ENCODE peak calls at places on chromosomes 12 and 14, in eight cellular contexts. K, E, Y, O, V, N, I and F are unnamed samples.

GRCh38 chr14:67722293-67722692 is 20.6 kb downstream of the RDH12 start:
- DNase-seq in N (peak), I (peak), E (peak), Y (no peak), O (peak), V (no peak), K (no peak), F (no peak)

GRCh38 chr12:91327889-91328288 is 145.3 kb upstream of the DCN start:
- DNase-seq in I (no peak), V (no peak), K (no peak), E (no peak), O (no peak), Y (no peak), N (peak), F (no peak)

GRCh38 chr14:68677476-68677875 is 115.4 kb downstream of the ZFP36L1 start:
- DNase-seq in N (peak), Y (no peak), E (no peak), V (no peak), K (no peak), O (no peak), I (peak), F (no peak)

GRCh38 chr12:13071305-13072280 is 27.4 kb downstream of the FAM234B start:
- DNase-seq in N (no peak), I (no peak), K (no peak), O (no peak), Y (no peak), V (no peak), E (peak), F (no peak)

GRCh38 chr12:4819654-4820053 is 90.1 kb upstream of the KCNA1 start:
- DNase-seq in N (peak), V (no peak), K (no peak), I (no peak), Y (no peak), E (no peak), O (no peak), F (no peak)

GRCh38 chr12:53231859-53232640 is at the start of gene RARG:
- DNase-seq in V (peak), N (peak), E (peak), K (no peak), O (peak), I (peak), Y (peak), F (no peak)

GRCh38 chr14:49405291-49405690 is 180.9 kb downstream of the RPS29 start:
- DNase-seq in N (peak), V (no peak), Y (no peak), E (no peak), O (no peak), K (no peak), I (no peak), F (no peak)

GRCh38 chr14:62691613-62692489 is 353.4 kb downstream of the KCNH5 start:
- DNase-seq in I (no peak), V (peak), N (peak), E (peak), O (no peak), Y (peak), K (no peak), F (no peak)

GRCh38 chr14:99855271-99855670 is 62.1 kb downstream of the EML1 start:
- DNase-seq in I (no peak), Y (no peak), N (no peak), E (no peak), O (no peak), V (no peak), K (no peak), F (no peak)

GRCh38 chr14:97021571-97022171 is 224.5 kb downstream of the VRK1 start:
- DNase-seq in N (no peak), E (peak), Y (peak), K (no peak), O (peak), I (no peak), V (no peak), F (no peak)

GRCh38 chr12:39309516-39309915 is 133.4 kb downstream of the KIF21A start:
- DNase-seq in Y (no peak), N (no peak), K (no peak), V (no peak), I (no peak), O (no peak), E (no peak), F (no peak)

GRCh38 chr14:69101331-69101826 is 51.5 kb downstream of the DCAF5 start:
- DNase-seq in K (peak), Y (no peak), V (no peak), N (peak), O (no peak), I (no peak), E (peak), F (no peak)

GRCh38 chr14:103597623-103598372 is 31.2 kb upstream of the KLC1 start:
- DNase-seq in V (no peak), O (no peak), Y (peak), K (no peak), I (no peak), E (peak), N (peak), F (no peak)

GRCh38 chr12:76653342-76653741 is 93.8 kb upstream of the OSBPL8 start:
- DNase-seq in V (no peak), O (no peak), K (no peak), I (no peak), N (no peak), E (no peak), Y (no peak), F (no peak)

GRCh38 chr12:51827925-51828818 is 20.3 kb downstream of the FIGNL2 start:
- DNase-seq in V (peak), E (no peak), N (peak), I (no peak), K (peak), O (peak), Y (peak), F (no peak)

GRCh38 chr14:104795781-104796681 is 483 bp upstream of the AKT1 start:
- DNase-seq in O (no peak), K (no peak), E (no peak), V (no peak), Y (peak), N (no peak), I (no peak), F (no peak)

GRCh38 chr14:99137913-99138571 is 134.0 kb downstream of the BCL11B start:
- DNase-seq in N (no peak), E (no peak), O (no peak), I (peak), K (no peak), V (no peak), Y (peak), F (peak)

GRCh38 chr14:23443881-23444280 is 8.4 kb upstream of the MYH7 start:
- DNase-seq in E (no peak), N (no peak), K (no peak), Y (no peak), I (no peak), O (no peak), V (no peak), F (no peak)

GRCh38 chr12:121512561-121512960 is 68.3 kb downstream of the KDM2B start:
- DNase-seq in I (no peak), K (no peak), V (no peak), Y (no peak), O (no peak), N (no peak), E (no peak), F (no peak)

GRCh38 chr14:74438351-74438915 is 12.4 kb upstream of the SYNDIG1L start:
- DNase-seq in N (no peak), E (no peak), K (no peak), V (no peak), Y (no peak), O (peak), I (no peak), F (no peak)

GRCh38 chr14:33950320-33951182 is at the start of gene EGLN3:
- DNase-seq in O (peak), N (peak), Y (peak), E (peak), K (peak), V (peak), I (peak), F (peak)

GRCh38 chr12:102300824-102301461 is 103.3 kb upstream of the PMCH start:
- DNase-seq in N (peak), Y (peak), V (no peak), E (peak), I (no peak), O (peak), K (peak), F (no peak)